ENCODE peak calls at places on chromosomes 6 and 20, in nine cellular contexts. One of them, this sample, is unnamed.

GRCh38 chr20:3785240-3786125 is 1.1 kb downstream of the CENPB start:
- DNase-seq in astrocyte of the spinal cord: peak
- DNase-seq in GM20000: no peak
- DNase-seq in endothelial cell of umbilical vein: peak
- DNase-seq in fibroblast of lung: no peak
- DNase-seq in lung: no peak
- DNase-seq in AG09319: no peak
- DNase-seq in glutamatergic neuron: no peak
- DNase-seq in epithelial cell of esophagus: peak
- DNase-seq in this sample: no peak

GRCh38 chr20:34965051-34965450 is 9.4 kb downstream of the MYH7B start:
- DNase-seq in astrocyte of the spinal cord: no peak
- DNase-seq in GM20000: no peak
- DNase-seq in endothelial cell of umbilical vein: no peak
- DNase-seq in fibroblast of lung: no peak
- DNase-seq in lung: no peak
- DNase-seq in AG09319: no peak
- DNase-seq in glutamatergic neuron: no peak
- DNase-seq in epithelial cell of esophagus: no peak
- DNase-seq in this sample: no peak

GRCh38 chr6:68635706-68636513 is 828 bp downstream of the ADGRB3 start:
- DNase-seq in astrocyte of the spinal cord: peak
- DNase-seq in GM20000: peak
- DNase-seq in endothelial cell of umbilical vein: peak
- DNase-seq in fibroblast of lung: peak
- DNase-seq in lung: no peak
- DNase-seq in AG09319: no peak
- DNase-seq in glutamatergic neuron: peak
- DNase-seq in epithelial cell of esophagus: peak
- DNase-seq in this sample: no peak

GRCh38 chr6:168485804-168486203 is 44.8 kb downstream of the SMOC2 start:
- DNase-seq in astrocyte of the spinal cord: no peak
- DNase-seq in GM20000: no peak
- DNase-seq in endothelial cell of umbilical vein: no peak
- DNase-seq in fibroblast of lung: no peak
- DNase-seq in lung: no peak
- DNase-seq in AG09319: no peak
- DNase-seq in glutamatergic neuron: no peak
- DNase-seq in epithelial cell of esophagus: no peak
- DNase-seq in this sample: no peak

GRCh38 chr6:3695065-3695830 is 56.3 kb downstream of the PXDC1 start:
- DNase-seq in astrocyte of the spinal cord: no peak
- DNase-seq in GM20000: no peak
- DNase-seq in endothelial cell of umbilical vein: no peak
- DNase-seq in fibroblast of lung: no peak
- DNase-seq in lung: no peak
- DNase-seq in AG09319: no peak
- DNase-seq in glutamatergic neuron: no peak
- DNase-seq in epithelial cell of esophagus: no peak
- DNase-seq in this sample: no peak

GRCh38 chr6:70413829-70414494 is 654 bp downstream of the FAM135A start:
- DNase-seq in astrocyte of the spinal cord: peak
- DNase-seq in GM20000: peak
- DNase-seq in endothelial cell of umbilical vein: peak
- DNase-seq in fibroblast of lung: peak
- DNase-seq in lung: no peak
- DNase-seq in AG09319: no peak
- DNase-seq in glutamatergic neuron: no peak
- DNase-seq in epithelial cell of esophagus: peak
- DNase-seq in this sample: no peak

GRCh38 chr20:23680151-23680550 is 8.7 kb downstream of the CST4 start:
- DNase-seq in astrocyte of the spinal cord: no peak
- DNase-seq in GM20000: no peak
- DNase-seq in endothelial cell of umbilical vein: no peak
- DNase-seq in fibroblast of lung: no peak
- DNase-seq in lung: peak
- DNase-seq in AG09319: no peak
- DNase-seq in glutamatergic neuron: no peak
- DNase-seq in epithelial cell of esophagus: no peak
- DNase-seq in this sample: peak

GRCh38 chr20:39190666-39191570 is 228.8 kb downstream of the DHX35 start:
- DNase-seq in astrocyte of the spinal cord: no peak
- DNase-seq in GM20000: no peak
- DNase-seq in endothelial cell of umbilical vein: no peak
- DNase-seq in fibroblast of lung: no peak
- DNase-seq in lung: no peak
- DNase-seq in AG09319: no peak
- DNase-seq in glutamatergic neuron: no peak
- DNase-seq in epithelial cell of esophagus: peak
- DNase-seq in this sample: no peak

GRCh38 chr6:139164001-139164400 is 29.1 kb downstream of the HECA start:
- DNase-seq in astrocyte of the spinal cord: no peak
- DNase-seq in GM20000: no peak
- DNase-seq in endothelial cell of umbilical vein: no peak
- DNase-seq in fibroblast of lung: no peak
- DNase-seq in lung: no peak
- DNase-seq in AG09319: no peak
- DNase-seq in glutamatergic neuron: no peak
- DNase-seq in epithelial cell of esophagus: no peak
- DNase-seq in this sample: no peak

GRCh38 chr20:1494436-1494835 is 3.2 kb upstream of the SIRPB2 start:
- DNase-seq in astrocyte of the spinal cord: no peak
- DNase-seq in GM20000: no peak
- DNase-seq in endothelial cell of umbilical vein: no peak
- DNase-seq in fibroblast of lung: no peak
- DNase-seq in lung: no peak
- DNase-seq in AG09319: no peak
- DNase-seq in glutamatergic neuron: no peak
- DNase-seq in epithelial cell of esophagus: no peak
- DNase-seq in this sample: no peak

GRCh38 chr6:8670792-8671191 is 235.4 kb upstream of the SLC35B3 start:
- DNase-seq in astrocyte of the spinal cord: no peak
- DNase-seq in GM20000: no peak
- DNase-seq in endothelial cell of umbilical vein: no peak
- DNase-seq in fibroblast of lung: no peak
- DNase-seq in lung: no peak
- DNase-seq in AG09319: no peak
- DNase-seq in glutamatergic neuron: no peak
- DNase-seq in epithelial cell of esophagus: no peak
- DNase-seq in this sample: no peak

GRCh38 chr6:118103381-118104105 is 196.5 kb downstream of the SLC35F1 start:
- DNase-seq in astrocyte of the spinal cord: no peak
- DNase-seq in GM20000: no peak
- DNase-seq in endothelial cell of umbilical vein: no peak
- DNase-seq in fibroblast of lung: no peak
- DNase-seq in lung: no peak
- DNase-seq in AG09319: no peak
- DNase-seq in glutamatergic neuron: no peak
- DNase-seq in epithelial cell of esophagus: no peak
- DNase-seq in this sample: no peak

GRCh38 chr6:1581120-1581991 is 28.4 kb upstream of the FOXC1 start:
- DNase-seq in astrocyte of the spinal cord: no peak
- DNase-seq in GM20000: no peak
- DNase-seq in endothelial cell of umbilical vein: no peak
- DNase-seq in fibroblast of lung: no peak
- DNase-seq in lung: no peak
- DNase-seq in AG09319: no peak
- DNase-seq in glutamatergic neuron: no peak
- DNase-seq in epithelial cell of esophagus: no peak
- DNase-seq in this sample: peak

DNA sequence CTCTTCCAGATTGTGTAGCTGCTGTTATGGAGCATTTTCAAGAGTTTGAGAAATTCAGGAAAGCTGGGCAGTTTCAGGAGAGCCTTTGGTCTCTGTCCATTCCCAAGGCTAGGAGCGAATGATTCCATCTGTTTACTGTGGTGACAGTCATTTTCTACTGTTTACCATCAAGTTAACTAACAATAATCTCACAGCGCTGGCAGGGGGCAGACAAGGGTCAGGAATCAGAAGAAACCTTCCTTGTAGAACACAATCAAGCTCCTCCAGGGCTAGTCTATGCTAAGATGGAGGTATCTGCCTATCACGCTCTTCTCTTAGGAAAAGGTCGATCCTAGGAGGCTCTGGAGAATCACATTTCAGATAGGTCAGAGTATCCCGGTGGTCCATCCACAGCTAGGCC is 293.9 kb downstream of the KIF16B start:
- DNase-seq in astrocyte of the spinal cord: no peak
- DNase-seq in GM20000: no peak
- DNase-seq in endothelial cell of umbilical vein: no peak
- DNase-seq in fibroblast of lung: no peak
- DNase-seq in lung: no peak
- DNase-seq in AG09319: no peak
- DNase-seq in glutamatergic neuron: no peak
- DNase-seq in epithelial cell of esophagus: no peak
- DNase-seq in this sample: peak
- TF ChIP-seq CTCF in astrocyte of the spinal cord: no peak
- TF ChIP-seq CTCF in GM20000: no peak
- TF ChIP-seq CTCF in endothelial cell of umbilical vein: no peak
- TF ChIP-seq CTCF in fibroblast of lung: no peak
- TF ChIP-seq CTCF in lung: no peak
- TF ChIP-seq CTCF in AG09319: no peak
- TF ChIP-seq CTCF in glutamatergic neuron: no peak
- TF ChIP-seq CTCF in epithelial cell of esophagus: no peak
- TF ChIP-seq CTCF in this sample: no peak

GRCh38 chr6:31687860-31688693 is 7.2 kb upstream of the LY6G5C start:
- DNase-seq in astrocyte of the spinal cord: no peak
- DNase-seq in GM20000: no peak
- DNase-seq in endothelial cell of umbilical vein: no peak
- DNase-seq in fibroblast of lung: no peak
- DNase-seq in lung: no peak
- DNase-seq in AG09319: no peak
- DNase-seq in glutamatergic neuron: no peak
- DNase-seq in epithelial cell of esophagus: no peak
- DNase-seq in this sample: no peak

GRCh38 chr6:31690231-31691077 is 9.6 kb upstream of the LY6G5C start:
- DNase-seq in astrocyte of the spinal cord: no peak
- DNase-seq in GM20000: no peak
- DNase-seq in endothelial cell of umbilical vein: peak
- DNase-seq in fibroblast of lung: no peak
- DNase-seq in lung: no peak
- DNase-seq in AG09319: no peak
- DNase-seq in glutamatergic neuron: no peak
- DNase-seq in epithelial cell of esophagus: no peak
- DNase-seq in this sample: no peak

GRCh38 chr6:31691564-31692108 is 10.8 kb upstream of the LY6G5C start:
- DNase-seq in astrocyte of the spinal cord: no peak
- DNase-seq in GM20000: no peak
- DNase-seq in endothelial cell of umbilical vein: no peak
- DNase-seq in fibroblast of lung: no peak
- DNase-seq in lung: no peak
- DNase-seq in AG09319: no peak
- DNase-seq in glutamatergic neuron: no peak
- DNase-seq in epithelial cell of esophagus: no peak
- DNase-seq in this sample: no peak

GRCh38 chr6:31691078-31691463 is 10.2 kb upstream of the LY6G5C start:
- DNase-seq in astrocyte of the spinal cord: no peak
- DNase-seq in GM20000: no peak
- DNase-seq in endothelial cell of umbilical vein: no peak
- DNase-seq in fibroblast of lung: no peak
- DNase-seq in lung: no peak
- DNase-seq in AG09319: no peak
- DNase-seq in glutamatergic neuron: no peak
- DNase-seq in epithelial cell of esophagus: no peak
- DNase-seq in this sample: no peak

DNA sequence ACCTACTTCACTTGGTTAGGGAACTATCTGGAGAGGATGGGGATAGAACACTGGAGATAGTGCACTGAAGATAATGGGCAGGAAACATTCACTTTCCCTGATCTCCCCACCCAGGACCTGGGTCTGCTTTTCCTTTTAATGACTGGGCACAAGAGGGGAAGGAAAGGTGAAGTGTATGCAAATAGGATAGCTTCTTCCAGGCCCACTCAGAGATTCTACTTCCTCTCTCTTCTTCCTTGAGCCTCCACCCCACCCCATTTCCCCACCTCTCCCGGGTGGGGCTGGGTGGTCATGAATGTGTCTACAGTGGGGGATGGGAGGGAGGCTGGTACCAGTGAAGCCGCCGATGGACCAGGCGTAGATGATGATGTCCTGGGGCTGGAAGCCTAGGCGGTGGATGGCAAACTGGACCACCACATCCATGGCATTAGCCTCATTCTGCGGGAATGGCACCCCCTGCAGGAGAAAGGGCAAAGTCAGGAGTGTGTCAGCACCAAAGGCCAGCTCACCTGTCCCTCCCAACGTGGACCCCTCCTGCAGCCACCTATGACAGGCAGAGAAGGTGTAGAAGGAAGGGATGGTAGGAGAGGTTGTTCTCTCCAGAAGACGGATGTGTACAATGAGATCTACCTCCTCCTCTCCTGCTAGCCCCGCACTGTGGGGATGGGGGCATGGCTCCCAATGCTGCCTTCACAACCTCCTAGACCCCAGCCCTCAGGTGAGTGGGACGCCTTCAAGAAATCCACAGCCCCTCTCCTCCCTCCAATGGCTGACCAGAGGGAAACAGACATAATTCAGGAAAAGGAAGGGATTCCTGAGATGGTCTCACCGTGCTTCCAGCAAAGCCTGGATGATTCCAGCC is 8.6 kb upstream of the LY6G5C start:
- DNase-seq in astrocyte of the spinal cord: no peak
- DNase-seq in GM20000: no peak
- DNase-seq in endothelial cell of umbilical vein: no peak
- DNase-seq in fibroblast of lung: no peak
- DNase-seq in lung: no peak
- DNase-seq in AG09319: no peak
- DNase-seq in glutamatergic neuron: no peak
- DNase-seq in epithelial cell of esophagus: no peak
- DNase-seq in this sample: no peak
- TF ChIP-seq CTCF in astrocyte of the spinal cord: peak
- TF ChIP-seq CTCF in GM20000: no peak
- TF ChIP-seq CTCF in endothelial cell of umbilical vein: peak
- TF ChIP-seq CTCF in fibroblast of lung: peak
- TF ChIP-seq CTCF in lung: no peak
- TF ChIP-seq CTCF in AG09319: peak
- TF ChIP-seq CTCF in glutamatergic neuron: peak
- TF ChIP-seq CTCF in epithelial cell of esophagus: peak
- TF ChIP-seq CTCF in this sample: peak

DNA sequence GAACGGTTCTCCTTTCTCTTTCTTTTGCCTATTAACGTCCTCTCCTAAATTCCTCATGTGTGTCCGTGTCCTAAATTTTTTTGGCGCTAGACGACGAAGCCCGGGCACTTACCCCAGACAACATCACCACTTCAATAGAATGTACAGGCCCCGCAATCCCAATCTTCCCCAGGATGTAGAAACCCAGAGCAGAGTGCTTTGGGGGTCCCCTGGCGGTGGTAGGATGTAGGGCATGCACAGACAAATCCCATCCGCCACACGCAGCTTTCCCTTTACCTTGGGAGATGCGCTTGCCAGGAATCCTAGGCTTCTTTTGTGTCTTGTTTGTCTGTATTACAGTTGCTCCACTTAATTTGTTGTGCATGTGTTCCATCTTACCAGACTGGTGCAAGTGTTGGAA is 417.3 kb upstream of the ARID1B start:
- DNase-seq in astrocyte of the spinal cord: no peak
- DNase-seq in GM20000: no peak
- DNase-seq in endothelial cell of umbilical vein: no peak
- DNase-seq in fibroblast of lung: no peak
- DNase-seq in lung: no peak
- DNase-seq in AG09319: no peak
- DNase-seq in glutamatergic neuron: peak
- DNase-seq in epithelial cell of esophagus: no peak
- DNase-seq in this sample: peak
- TF ChIP-seq CTCF in astrocyte of the spinal cord: no peak
- TF ChIP-seq CTCF in GM20000: no peak
- TF ChIP-seq CTCF in endothelial cell of umbilical vein: no peak
- TF ChIP-seq CTCF in fibroblast of lung: no peak
- TF ChIP-seq CTCF in lung: no peak
- TF ChIP-seq CTCF in AG09319: no peak
- TF ChIP-seq CTCF in glutamatergic neuron: peak
- TF ChIP-seq CTCF in epithelial cell of esophagus: no peak
- TF ChIP-seq CTCF in this sample: no peak

GRCh38 chr20:59627298-59627697 is 23.0 kb downstream of the PHACTR3 start:
- DNase-seq in astrocyte of the spinal cord: no peak
- DNase-seq in GM20000: no peak
- DNase-seq in endothelial cell of umbilical vein: no peak
- DNase-seq in fibroblast of lung: no peak
- DNase-seq in lung: no peak
- DNase-seq in AG09319: no peak
- DNase-seq in glutamatergic neuron: no peak
- DNase-seq in epithelial cell of esophagus: no peak
- DNase-seq in this sample: no peak
- TF ChIP-seq CTCF in astrocyte of the spinal cord: no peak
- TF ChIP-seq CTCF in GM20000: no peak
- TF ChIP-seq CTCF in endothelial cell of umbilical vein: no peak
- TF ChIP-seq CTCF in fibroblast of lung: no peak
- TF ChIP-seq CTCF in lung: no peak
- TF ChIP-seq CTCF in AG09319: no peak
- TF ChIP-seq CTCF in glutamatergic neuron: no peak
- TF ChIP-seq CTCF in epithelial cell of esophagus: no peak
- TF ChIP-seq CTCF in this sample: no peak